ENCODE peak calls at places on chromosome 18, in seven cellular contexts. C is HCT116, U is A549, F is lower leg skin, A is endothelial cell of umbilical vein, Z is prostate gland, J is vagina. T is an unnamed sample.

GRCh38 chr18:59318460-59318859 is at the start of gene CPLX4:
- DNase-seq in C (no peak), F (no peak), A (no peak), Z (no peak), J (no peak), U (no peak), T (no peak)

GRCh38 chr18:50468802-50469201 is 91.1 kb upstream of the MAPK4 start:
- DNase-seq in A (no peak), Z (no peak), F (no peak), C (no peak), J (no peak), U (no peak), T (no peak)

GRCh38 chr18:49161627-49162026 is 210.9 kb upstream of the SMAD7 start:
- DNase-seq in F (no peak), J (no peak), Z (no peak), U (no peak), C (no peak), A (no peak), T (no peak)

GRCh38 chr18:8609711-8610441 is 639 bp downstream of the RAB12 start:
- DNase-seq in F (no peak), Z (no peak), U (no peak), C (no peak), A (no peak), J (no peak), T (no peak)

GRCh38 chr18:9239708-9240107 is 94.9 kb upstream of the TWSG1 start:
- DNase-seq in A (no peak), F (no peak), U (no peak), J (no peak), C (no peak), Z (no peak), T (no peak)

GRCh38 chr18:29191263-29191662 is 1014.3 kb upstream of the CDH2 start:
- DNase-seq in C (no peak), U (peak; percentile 1), Z (no peak), F (no peak), J (no peak), A (peak; percentile 14), T (no peak)

GRCh38 chr18:37676276-37676675 is 110.7 kb upstream of the CELF4 start:
- DNase-seq in Z (no peak), A (no peak), C (no peak), U (no peak), F (no peak), J (no peak), T (no peak)

GRCh38 chr18:61973273-61974115 is 80.7 kb upstream of the RNF152 start:
- DNase-seq in A (no peak), J (no peak), C (no peak), F (no peak), U (no peak), Z (no peak), T (no peak)

GRCh38 chr18:51074605-51075004 is 44.6 kb downstream of the SMAD4 start:
- DNase-seq in Z (no peak), F (no peak), A (no peak), C (no peak), U (no peak), J (no peak), T (no peak)

GRCh38 chr18:39345321-39345720 is 1779.7 kb upstream of the CELF4 start:
- DNase-seq in F (no peak), A (no peak), C (no peak), Z (no peak), J (no peak), U (no peak), T (no peak)

GRCh38 chr18:28267276-28267675 is 90.3 kb upstream of the CDH2 start:
- DNase-seq in F (no peak), C (no peak), U (no peak), Z (no peak), J (no peak), A (no peak), T (no peak)

GRCh38 chr18:52999633-53000032 is 659.6 kb downstream of the DCC start:
- DNase-seq in J (no peak), Z (no peak), F (no peak), A (no peak), C (no peak), U (no peak), T (no peak)

GRCh38 chr18:10284571-10285282 is 169.7 kb upstream of the APCDD1 start:
- DNase-seq in C (no peak), F (no peak), J (no peak), A (peak; percentile 43), Z (no peak), U (no peak), T (no peak)

GRCh38 chr18:76816127-76816526 is 6.2 kb upstream of the ZNF236 start:
- DNase-seq in F (no peak), U (no peak), C (no peak), Z (no peak), J (no peak), A (no peak), T (no peak)

GRCh38 chr18:35117951-35118411 is 76.8 kb downstream of the MAPRE2 start:
- DNase-seq in J (no peak), A (no peak), U (no peak), Z (no peak), C (no peak), F (no peak), T (no peak)

GRCh38 chr18:61833978-61834377 is 58.8 kb downstream of the RNF152 start:
- DNase-seq in A (peak; percentile 50), C (no peak), Z (no peak), U (no peak), F (no peak), J (no peak), T (no peak)

GRCh38 chr18:3861495-3861894 is 411.5 kb downstream of the TGIF1 start:
- DNase-seq in U (no peak), F (no peak), C (no peak), A (no peak), Z (no peak), J (no peak), T (no peak)

GRCh38 chr18:26874283-26874682 is 8.8 kb upstream of the AQP4 start:
- DNase-seq in C (no peak), A (no peak), F (no peak), Z (no peak), J (no peak), U (no peak), T (no peak)

GRCh38 chr18:33101316-33101715 is 328.5 kb upstream of the KLHL14 start:
- DNase-seq in F (no peak), Z (no peak), A (no peak), J (no peak), U (no peak), C (no peak), T (no peak)

GRCh38 chr18:10851824-10852225 is 297.5 kb downstream of the PIEZO2 start:
- DNase-seq in Z (no peak), A (peak; percentile 70), F (no peak), J (no peak), C (peak; percentile 27), U (peak; percentile 31), T (no peak)

GRCh38 chr18:3251963-3252277 is 4.3 kb downstream of the MYL12A start:
- DNase-seq in F (no peak), C (no peak), A (peak; percentile 37), Z (no peak), U (no peak), J (no peak), T (no peak)

DNA sequence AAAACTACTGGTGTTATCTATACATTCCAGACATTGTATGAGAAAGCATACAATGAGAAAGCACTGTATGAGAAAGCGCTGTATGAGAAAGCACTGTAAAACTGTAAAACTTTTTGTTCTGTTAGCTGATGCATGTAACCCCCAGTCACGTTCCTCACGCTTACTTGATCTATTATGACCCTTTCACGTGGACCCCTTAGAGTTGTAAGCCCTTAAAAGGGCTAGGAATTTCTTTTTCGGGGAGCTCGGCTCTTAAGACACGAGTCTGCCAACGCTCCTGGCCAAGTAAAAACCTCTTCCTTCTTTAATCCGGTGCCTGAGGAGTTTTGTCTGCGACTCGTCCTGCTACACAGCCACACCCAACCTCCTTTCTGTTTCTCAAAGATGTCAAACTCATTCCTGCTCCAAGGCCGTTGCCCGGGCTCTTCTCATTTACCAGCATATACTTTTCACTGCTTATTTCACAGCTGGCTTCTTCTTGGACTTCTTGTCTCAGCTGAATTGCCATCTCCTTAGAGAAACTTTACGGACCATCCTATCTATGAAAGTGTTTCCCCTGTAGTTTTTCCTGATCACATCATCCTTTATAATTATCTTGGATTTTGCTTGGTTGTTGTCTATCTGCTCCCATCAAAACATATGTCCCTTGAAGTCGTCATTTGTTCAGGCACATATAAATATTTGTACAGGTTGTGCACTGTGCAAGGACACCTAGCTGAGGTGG is 29.8 kb upstream of the YES1 start:
- DNase-seq in J (no peak), A (no peak), Z (no peak), F (no peak), U (no peak), C (no peak), T (no peak)
- TF ChIP-seq POLR2A in J (no peak), A (no peak), Z (no peak), F (no peak), U (no peak), C (no peak), T (no peak)

GRCh38 chr18:12254137-12254819 is at the start of gene CIDEA:
- DNase-seq in J (no peak), A (no peak), C (no peak), Z (no peak), U (no peak), F (no peak), T (no peak)

GRCh38 chr18:12252061-12252460 is 2.1 kb upstream of the CIDEA start:
- DNase-seq in U (no peak), J (no peak), F (no peak), Z (no peak), C (no peak), A (no peak), T (no peak)

GRCh38 chr18:12253517-12254136 is 534 bp upstream of the CIDEA start:
- DNase-seq in Z (no peak), J (no peak), C (no peak), A (no peak), U (no peak), F (no peak), T (no peak)

GRCh38 chr18:12251311-12251710 is 2.9 kb upstream of the CIDEA start:
- DNase-seq in C (no peak), F (no peak), A (no peak), Z (no peak), J (no peak), U (no peak), T (no peak)

GRCh38 chr18:12253027-12253426 is 1.1 kb upstream of the CIDEA start:
- DNase-seq in U (no peak), A (no peak), F (no peak), J (no peak), Z (no peak), C (no peak), T (no peak)
- TF ChIP-seq POLR2A in U (no peak), A (no peak), F (no peak), J (no peak), Z (no peak), C (no peak), T (no peak)

DNA sequence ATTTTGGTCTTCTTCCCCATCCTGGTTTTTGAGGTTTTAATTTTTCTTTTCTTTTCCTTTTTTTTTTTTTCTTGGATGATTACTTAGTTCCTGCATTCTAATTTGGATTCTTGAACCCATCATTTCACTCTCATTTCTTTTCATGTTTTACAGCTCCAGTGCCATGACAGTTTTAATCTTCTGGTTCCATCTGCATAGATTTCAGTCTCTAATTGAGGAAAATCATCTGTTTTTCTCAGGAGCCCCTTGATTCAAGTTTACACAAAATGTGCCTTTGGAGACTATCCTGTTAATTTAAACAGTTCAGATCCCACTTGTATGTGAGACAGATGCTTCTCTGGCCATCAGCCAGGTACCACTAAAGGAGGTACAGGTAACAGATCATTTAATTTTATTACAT is 379.9 kb downstream of the PIK3C3 start:
- DNase-seq in J (no peak), Z (no peak), U (no peak), A (no peak), F (no peak), C (no peak), T (no peak)
- TF ChIP-seq POLR2A in J (no peak), Z (no peak), U (no peak), A (no peak), F (no peak), C (no peak), T (no peak)

GRCh38 chr18:24014986-24015896 is 687 bp downstream of the TTC39C start:
- DNase-seq in A (peak; percentile 35), J (no peak), F (peak; percentile 41), U (peak; percentile 16), Z (peak; percentile 40), C (no peak), T (no peak)
- TF ChIP-seq POLR2A in A (no peak), J (peak; percentile 49), F (no peak), U (no peak), Z (peak; percentile 16), C (peak; percentile 2), T (no peak)